ENCODE peak calls at places on chromosomes 12 and 14, in ten cellular contexts. One of them, this sample, is unnamed.

GRCh38 chr12:23771230-23771949 is 178.1 kb downstream of the SOX5 start:
- DNase-seq in tibial artery: peak; percentile 74
- DNase-seq in kidney: no peak
- DNase-seq in aorta: peak; percentile 76
- DNase-seq in amniotic epithelial cell: no peak
- DNase-seq in transverse colon: no peak
- DNase-seq in DMS79: no peak
- DNase-seq in stimulated activated CD8-positive, alpha-beta memory T cell treated with anti-CD3 and anti-CD28 coated beads, Interleukin-4, amount 100 ng/mL, for 24 hours: no peak
- DNase-seq in sciatic nerve: peak; percentile 76
- DNase-seq in NCI-H1092: no peak
- DNase-seq in this sample: no peak

GRCh38 chr12:11695321-11695720 is 45.8 kb downstream of the ETV6 start:
- DNase-seq in stimulated activated CD8-positive, alpha-beta memory T cell treated with anti-CD3 and anti-CD28 coated beads, Interleukin-4, amount 100 ng/mL, for 24 hours: no peak
- DNase-seq in aorta: no peak
- DNase-seq in tibial artery: no peak
- DNase-seq in DMS79: peak; percentile 69
- DNase-seq in transverse colon: no peak
- DNase-seq in amniotic epithelial cell: peak; percentile 44
- DNase-seq in sciatic nerve: no peak
- DNase-seq in NCI-H1092: no peak
- DNase-seq in kidney: no peak
- DNase-seq in this sample: peak; percentile 67

GRCh38 chr14:99838555-99839193 is 45.5 kb downstream of the EML1 start:
- DNase-seq in tibial artery: no peak
- DNase-seq in aorta: no peak
- DNase-seq in amniotic epithelial cell: peak; percentile 32
- DNase-seq in kidney: no peak
- DNase-seq in NCI-H1092: no peak
- DNase-seq in sciatic nerve: no peak
- DNase-seq in stimulated activated CD8-positive, alpha-beta memory T cell treated with anti-CD3 and anti-CD28 coated beads, Interleukin-4, amount 100 ng/mL, for 24 hours: no peak
- DNase-seq in transverse colon: no peak
- DNase-seq in DMS79: peak; percentile 52
- DNase-seq in this sample: no peak

GRCh38 chr14:63045612-63046320 is 508 bp upstream of the KCNH5 start:
- DNase-seq in DMS79: peak; percentile 20
- DNase-seq in aorta: no peak
- DNase-seq in stimulated activated CD8-positive, alpha-beta memory T cell treated with anti-CD3 and anti-CD28 coated beads, Interleukin-4, amount 100 ng/mL, for 24 hours: no peak
- DNase-seq in kidney: peak; percentile 68
- DNase-seq in tibial artery: no peak
- DNase-seq in transverse colon: no peak
- DNase-seq in amniotic epithelial cell: peak; percentile 16
- DNase-seq in sciatic nerve: no peak
- DNase-seq in NCI-H1092: peak; percentile 69
- DNase-seq in this sample: no peak

GRCh38 chr12:132619301-132620112 is 931 bp downstream of the P2RX2 start:
- DNase-seq in stimulated activated CD8-positive, alpha-beta memory T cell treated with anti-CD3 and anti-CD28 coated beads, Interleukin-4, amount 100 ng/mL, for 24 hours: no peak
- DNase-seq in NCI-H1092: no peak
- DNase-seq in sciatic nerve: no peak
- DNase-seq in amniotic epithelial cell: no peak
- DNase-seq in tibial artery: no peak
- DNase-seq in aorta: no peak
- DNase-seq in kidney: peak; percentile 64
- DNase-seq in DMS79: no peak
- DNase-seq in transverse colon: no peak
- DNase-seq in this sample: no peak

GRCh38 chr12:58920102-58920955 is at the start of gene LRIG3:
- DNase-seq in stimulated activated CD8-positive, alpha-beta memory T cell treated with anti-CD3 and anti-CD28 coated beads, Interleukin-4, amount 100 ng/mL, for 24 hours: no peak
- DNase-seq in DMS79: peak; percentile 6
- DNase-seq in sciatic nerve: peak; percentile 94
- DNase-seq in aorta: peak; percentile 92
- DNase-seq in amniotic epithelial cell: peak; percentile 88
- DNase-seq in tibial artery: peak; percentile 96
- DNase-seq in kidney: peak; percentile 96
- DNase-seq in NCI-H1092: peak; percentile 20
- DNase-seq in transverse colon: peak; percentile 88
- DNase-seq in this sample: peak; percentile 89

GRCh38 chr12:94553130-94553519 is 93.5 kb upstream of the CEP83 start:
- DNase-seq in sciatic nerve: no peak
- DNase-seq in tibial artery: no peak
- DNase-seq in DMS79: no peak
- DNase-seq in kidney: no peak
- DNase-seq in transverse colon: no peak
- DNase-seq in amniotic epithelial cell: peak; percentile 80
- DNase-seq in NCI-H1092: no peak
- DNase-seq in aorta: no peak
- DNase-seq in stimulated activated CD8-positive, alpha-beta memory T cell treated with anti-CD3 and anti-CD28 coated beads, Interleukin-4, amount 100 ng/mL, for 24 hours: no peak
- DNase-seq in this sample: peak; percentile 47

GRCh38 chr14:91417983-91418386 is 365 bp upstream of the CCDC88C start:
- DNase-seq in NCI-H1092: no peak
- DNase-seq in amniotic epithelial cell: no peak
- DNase-seq in transverse colon: peak; percentile 58
- DNase-seq in stimulated activated CD8-positive, alpha-beta memory T cell treated with anti-CD3 and anti-CD28 coated beads, Interleukin-4, amount 100 ng/mL, for 24 hours: peak; percentile 50
- DNase-seq in aorta: no peak
- DNase-seq in tibial artery: no peak
- DNase-seq in sciatic nerve: no peak
- DNase-seq in kidney: peak; percentile 79
- DNase-seq in DMS79: no peak
- DNase-seq in this sample: no peak

GRCh38 chr12:57522887-57523705 is 472 bp downstream of the MBD6 start:
- DNase-seq in stimulated activated CD8-positive, alpha-beta memory T cell treated with anti-CD3 and anti-CD28 coated beads, Interleukin-4, amount 100 ng/mL, for 24 hours: no peak
- DNase-seq in sciatic nerve: peak; percentile 84
- DNase-seq in DMS79: no peak
- DNase-seq in tibial artery: peak; percentile 85
- DNase-seq in amniotic epithelial cell: peak; percentile 70
- DNase-seq in NCI-H1092: no peak
- DNase-seq in kidney: peak; percentile 94
- DNase-seq in aorta: peak; percentile 88
- DNase-seq in transverse colon: peak; percentile 54
- DNase-seq in this sample: peak; percentile 76